ENCODE peak calls at places on chromosomes 6 and 20, in seven cellular contexts. I is fibroblast of the aortic adventitia, Y is AG09309, N is IMR-90, D is uterus, L is SJSA1, X is brain microvascular endothelial cell. T is an unnamed sample.

GRCh38 chr6:90355965-90356364 is 59.3 kb upstream of the BACH2 start:
- DNase-seq in N (no peak), X (no peak), D (no peak), Y (no peak), I (no peak), L (no peak), T (no peak)

GRCh38 chr6:16227048-16227562 is 11.3 kb upstream of the GMPR start:
- DNase-seq in N (no peak), D (no peak), L (no peak), Y (no peak), I (no peak), X (no peak), T (no peak)

GRCh38 chr6:134663800-134664535 is 285.9 kb downstream of the ALDH8A1 start:
- DNase-seq in I (no peak), D (no peak), L (no peak), Y (no peak), N (peak; percentile 82), X (peak; percentile 48), T (no peak)

GRCh38 chr6:31834704-31835375 is 7.3 kb downstream of the HSPA1B start:
- DNase-seq in D (peak; percentile 71), I (peak; percentile 86), X (peak; percentile 53), N (no peak), L (peak; percentile 76), Y (no peak), T (peak; percentile 87)

GRCh38 chr6:150894935-150895686 is 29.6 kb downstream of the MTHFD1L start:
- DNase-seq in X (peak; percentile 60), N (peak; percentile 62), Y (no peak), D (no peak), I (peak; percentile 57), L (no peak), T (no peak)

GRCh38 chr6:57127763-57128162 is 37.8 kb downstream of the ZNF451 start:
- DNase-seq in D (no peak), Y (no peak), X (no peak), I (no peak), N (no peak), L (no peak), T (no peak)

GRCh38 chr6:35262596-35262995 is 3.1 kb downstream of the ZNF76 start:
- DNase-seq in N (peak; percentile 25), X (no peak), L (no peak), I (peak; percentile 19), Y (no peak), D (no peak), T (no peak)

GRCh38 chr6:151412905-151413304 is 21.5 kb upstream of the ZBTB2 start:
- DNase-seq in X (no peak), I (no peak), N (no peak), D (no peak), Y (no peak), L (no peak), T (no peak)

GRCh38 chr6:52138284-52138683 is 47.9 kb upstream of the IL17A start:
- DNase-seq in I (no peak), X (no peak), Y (no peak), L (no peak), N (no peak), D (no peak), T (no peak)

GRCh38 chr6:2026133-2026532 is 219.3 kb downstream of the GMDS start:
- DNase-seq in N (no peak), I (no peak), D (no peak), L (no peak), Y (no peak), X (no peak), T (no peak)

GRCh38 chr6:34305982-34306702 is 57.3 kb upstream of the SMIM29 start:
- DNase-seq in Y (no peak), L (no peak), D (peak; percentile 19), N (peak; percentile 22), X (no peak), I (peak; percentile 76), T (no peak)

GRCh38 chr6:43668151-43669028 is 19.2 kb downstream of the MRPS18A start:
- DNase-seq in D (peak; percentile 54), L (peak; percentile 61), X (peak; percentile 14), I (peak; percentile 39), Y (no peak), N (peak; percentile 36), T (peak; percentile 78)

GRCh38 chr6:150410395-150410794 is 41.6 kb downstream of the IYD start:
- DNase-seq in N (no peak), D (no peak), I (no peak), Y (no peak), L (no peak), X (peak; percentile 29), T (no peak)

GRCh38 chr6:162450358-162450757 is 277.2 kb downstream of the PRKN start:
- DNase-seq in X (no peak), Y (no peak), L (no peak), D (no peak), I (no peak), N (no peak), T (no peak)

GRCh38 chr6:7214400-7214940 is 98.5 kb downstream of the SSR1 start:
- DNase-seq in D (no peak), Y (no peak), I (no peak), L (peak; percentile 22), N (no peak), X (no peak), T (no peak)

GRCh38 chr6:43093361-43094289 is 17.5 kb downstream of the PTK7 start:
- DNase-seq in X (no peak), Y (peak; percentile 64), I (peak; percentile 90), L (peak; percentile 70), D (peak; percentile 75), N (peak; percentile 57), T (peak; percentile 49)

GRCh38 chr6:21900730-21901129 is 307.2 kb downstream of the SOX4 start:
- DNase-seq in N (peak; percentile 90), Y (no peak), X (peak; percentile 70), I (peak; percentile 66), L (peak; percentile 60), D (peak; percentile 76), T (no peak)

GRCh38 chr20:10519361-10520048 is 84.4 kb downstream of the SLX4IP start:
- DNase-seq in X (peak; percentile 63), D (no peak), N (peak; percentile 85), I (peak; percentile 65), L (no peak), Y (no peak), T (no peak)

GRCh38 chr20:54219751-54220426 is 12.0 kb downstream of the PFDN4 start:
- DNase-seq in D (no peak), X (no peak), L (no peak), Y (no peak), I (peak; percentile 84), N (peak; percentile 63), T (no peak)

GRCh38 chr20:34222208-34222607 is 19.0 kb upstream of the ASIP start:
- DNase-seq in I (peak; percentile 96), L (peak; percentile 65), N (peak; percentile 98), D (peak; percentile 28), Y (peak; percentile 97), X (peak; percentile 93), T (no peak)

GRCh38 chr20:17747431-17747846 is 47.7 kb downstream of the BANF2 start:
- DNase-seq in X (peak; percentile 92), N (peak; percentile 94), D (no peak), Y (peak; percentile 57), L (peak; percentile 81), I (peak; percentile 79), T (no peak)

GRCh38 chr6:144286503-144287393 is 1.6 kb downstream of the UTRN start:
- DNase-seq in D (peak; percentile 64), N (peak; percentile 93), X (peak; percentile 89), I (peak; percentile 86), Y (peak; percentile 89), L (peak; percentile 93), T (peak; percentile 80)

GRCh38 chr6:8108031-8108660 is 5.8 kb upstream of the EEF1E1 start:
- DNase-seq in D (no peak), I (peak; percentile 76), L (peak; percentile 90), N (peak; percentile 99), X (peak; percentile 96), Y (peak; percentile 51), T (no peak)

GRCh38 chr20:25057234-25058050 is 497 bp downstream of the ACSS1 start:
- DNase-seq in N (peak; percentile 19), X (no peak), L (peak; percentile 72), Y (no peak), I (peak; percentile 24), D (peak; percentile 65), T (peak; percentile 91)

GRCh38 chr20:34112600-34113061 is 588 bp upstream of the EIF2S2 start:
- DNase-seq in L (no peak), N (peak; percentile 31), D (peak; percentile 39), Y (no peak), X (peak; percentile 34), I (peak; percentile 56), T (peak; percentile 34)

GRCh38 chr6:46894429-46894828 is 27.3 kb downstream of the ADGRF5 start:
- DNase-seq in X (no peak), N (no peak), I (no peak), L (no peak), D (no peak), Y (no peak), T (no peak)

DNA sequence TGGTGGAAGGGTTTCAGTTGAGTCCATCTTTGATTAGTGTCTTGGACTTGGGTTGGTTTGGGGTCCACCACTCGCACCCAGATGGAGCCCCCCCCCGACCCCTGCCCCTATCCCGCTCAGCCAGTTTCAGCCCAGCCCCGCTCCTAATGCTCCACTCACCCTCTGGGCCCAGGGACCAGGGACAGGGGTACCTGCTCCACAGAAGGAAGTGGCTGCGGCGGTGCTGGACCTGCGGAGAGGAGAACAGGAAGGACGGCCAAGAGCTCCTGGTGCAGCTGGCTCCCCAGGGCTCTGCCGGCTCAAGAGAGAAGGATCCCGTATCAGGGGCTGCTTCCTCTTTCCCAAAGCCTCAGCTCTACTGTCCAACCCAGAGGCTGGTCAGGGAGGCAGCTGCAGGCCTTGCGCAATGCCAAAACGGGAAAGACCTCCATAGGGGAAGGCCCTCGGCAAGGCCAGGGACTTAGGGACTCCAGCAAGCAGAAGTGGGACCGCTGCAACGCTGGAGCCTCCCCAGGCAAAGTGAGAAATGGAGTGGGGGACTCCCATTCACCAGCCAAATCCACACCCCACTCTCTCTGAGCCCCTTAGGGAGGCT is at the start of gene SIGLEC1:
- DNase-seq in X (no peak), I (no peak), Y (no peak), D (no peak), L (no peak), N (no peak), T (peak; percentile 87)
- H3K4me3 ChIP-seq in X (no peak within 1 kb of the TSS), I (no peak within 1 kb of the TSS), Y (no peak within 1 kb of the TSS), D (no peak within 1 kb of the TSS), L (no peak within 1 kb of the TSS), N (no peak within 1 kb of the TSS), T (no peak within 1 kb of the TSS)

GRCh38 chr6:27651371-27651732 is 178.4 kb upstream of the ZNF184 start:
- DNase-seq in I (no peak), L (no peak), D (no peak), X (peak; percentile 30), N (no peak), Y (no peak), T (no peak)
- H3K4me3 ChIP-seq in I (no peak overlapping the region), L (no peak overlapping the region), D (no peak overlapping the region), X (peak overlapping the region; percentile 36), N (no peak overlapping the region), Y (no peak overlapping the region), T (no peak overlapping the region)

GRCh38 chr6:28816339-28816908 is 107.4 kb downstream of the TRIM27 start:
- DNase-seq in X (no peak), N (no peak), D (no peak), Y (no peak), I (no peak), L (no peak), T (no peak)
- H3K4me3 ChIP-seq in X (no peak overlapping the region), N (no peak overlapping the region), D (no peak overlapping the region), Y (no peak overlapping the region), I (no peak overlapping the region), L (no peak overlapping the region), T (no peak overlapping the region)

DNA sequence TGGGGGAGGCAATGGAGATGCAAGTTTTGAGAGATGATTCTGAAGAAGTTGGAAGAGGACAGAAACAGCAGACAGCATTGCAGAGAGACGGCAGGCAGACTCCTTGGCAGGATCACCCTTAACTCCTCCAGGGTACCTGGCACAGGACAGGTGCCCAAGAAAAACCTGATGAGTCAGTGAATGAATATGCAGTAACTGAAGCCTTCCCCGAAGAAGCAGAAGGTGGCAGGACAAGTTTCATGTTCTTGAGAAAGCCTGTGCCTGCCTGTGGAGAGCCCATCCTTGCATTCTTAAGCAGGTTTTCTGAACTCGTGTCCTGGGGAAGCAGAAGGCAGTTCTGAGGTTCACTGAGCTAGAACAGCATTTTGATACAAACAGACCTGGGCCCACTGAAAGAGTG is 79.6 kb upstream of the SASH1 start:
- DNase-seq in L (no peak), D (no peak), I (no peak), Y (no peak), N (no peak), X (no peak), T (no peak)
- H3K4me3 ChIP-seq in L (no peak overlapping the region), D (no peak overlapping the region), I (no peak overlapping the region), Y (no peak overlapping the region), N (no peak overlapping the region), X (no peak overlapping the region), T (no peak overlapping the region)

T was measured in tibial artery.